ENCODE peak calls at places on chromosomes 13 and 19, in six cellular contexts. A is fibroblast of lung, Q is cardiac muscle cell, E is left ventricle myocardium inferior, L is astrocyte of the spinal cord, W is RWPE1. B is an unnamed sample.

GRCh38 chr19:28292822-28293500 is 920.0 kb downstream of the UQCRFS1 start:
- DNase-seq in A (no peak), Q (no peak), E (no peak), L (no peak), W (no peak), B (peak; percentile 17)

GRCh38 chr13:25630327-25630726 is 258.6 kb downstream of the ATP8A2 start:
- DNase-seq in A (no peak), Q (no peak), E (no peak), L (no peak), W (no peak), B (no peak)

GRCh38 chr19:47430041-47430802 is 10.9 kb upstream of the MEIS3 start:
- DNase-seq in A (peak; percentile 36), Q (peak; percentile 71), E (no peak), L (peak; percentile 38), W (no peak), B (no peak)

GRCh38 chr19:38392707-38393308 is 4.3 kb downstream of the SPRED3 start:
- DNase-seq in A (no peak), Q (peak; percentile 36), E (no peak), L (peak; percentile 36), W (no peak), B (no peak)

GRCh38 chr19:18364826-18365528 is 21.0 kb upstream of the GDF15 start:
- DNase-seq in A (peak; percentile 100), Q (peak; percentile 100), E (peak; percentile 42), L (peak; percentile 99), W (peak; percentile 90), B (peak; percentile 15)

GRCh38 chr19:53812335-53812734 is 11.8 kb downstream of the NLRP12 start:
- DNase-seq in A (no peak), Q (no peak), E (no peak), L (no peak), W (no peak), B (no peak)

GRCh38 chr19:5036733-5037681 is 68.1 kb downstream of the KDM4B start:
- DNase-seq in A (peak; percentile 47), Q (peak; percentile 62), E (peak; percentile 52), L (peak; percentile 66), W (no peak), B (no peak)

GRCh38 chr19:34430738-34431625 is 2.8 kb downstream of the UBA2 start:
- DNase-seq in A (peak; percentile 61), Q (peak; percentile 68), E (no peak), L (peak; percentile 53), W (peak; percentile 66), B (peak; percentile 26)

GRCh38 chr13:51644649-51645048 is 60.4 kb downstream of the WDFY2 start:
- DNase-seq in A (peak; percentile 40), Q (peak; percentile 62), E (no peak), L (peak; percentile 68), W (peak; percentile 15), B (no peak)

GRCh38 chr13:20779405-20779804 is 5.6 kb upstream of the EEF1AKMT1 start:
- DNase-seq in A (no peak), Q (no peak), E (no peak), L (no peak), W (no peak), B (no peak)

GRCh38 chr13:67226686-67227085 is 3.5 kb downstream of the PCDH9 start:
- DNase-seq in A (no peak), Q (no peak), E (no peak), L (no peak), W (no peak), B (no peak)

GRCh38 chr13:67223024-67223423 is 7.1 kb downstream of the PCDH9 start:
- DNase-seq in A (peak; percentile 66), Q (peak; percentile 36), E (no peak), L (peak; percentile 65), W (no peak), B (no peak)

GRCh38 chr13:67223742-67224141 is 6.4 kb downstream of the PCDH9 start:
- DNase-seq in A (peak; percentile 66), Q (no peak), E (no peak), L (no peak), W (no peak), B (no peak)

GRCh38 chr13:67225252-67226159 is 4.6 kb downstream of the PCDH9 start:
- DNase-seq in A (no peak), Q (no peak), E (no peak), L (no peak), W (no peak), B (no peak)

GRCh38 chr13:67224148-67224846 is 5.8 kb downstream of the PCDH9 start:
- DNase-seq in A (peak; percentile 90), Q (peak; percentile 89), E (peak; percentile 73), L (peak; percentile 89), W (peak; percentile 62), B (peak; percentile 64)
- TF ChIP-seq CTCF in A (peak; percentile 64), Q (peak; percentile 61), E (peak; percentile 81), L (peak; percentile 59), W (peak; percentile 80), B (peak; percentile 38)

GRCh38 chr19:8858260-8858659 is 26.1 kb downstream of the MBD3L1 start:
- DNase-seq in A (no peak), Q (no peak), E (no peak), L (no peak), W (no peak), B (no peak)
- TF ChIP-seq CTCF in A (no peak), Q (no peak), E (no peak), L (no peak), W (no peak), B (no peak)

GRCh38 chr19:30665449-30665848 is 293.3 kb downstream of the ZNF536 start:
- DNase-seq in A (no peak), Q (no peak), E (no peak), L (no peak), W (no peak), B (no peak)

GRCh38 chr19:30666301-30666803 is 294.2 kb downstream of the ZNF536 start:
- DNase-seq in A (peak; percentile 28), Q (peak; percentile 36), E (no peak), L (peak; percentile 14), W (peak; percentile 42), B (peak; percentile 76)

GRCh38 chr19:30667227-30667626 is 295.0 kb downstream of the ZNF536 start:
- DNase-seq in A (no peak), Q (no peak), E (no peak), L (no peak), W (no peak), B (no peak)

GRCh38 chr19:30662211-30662861 is 290.2 kb downstream of the ZNF536 start:
- DNase-seq in A (no peak), Q (no peak), E (no peak), L (no peak), W (no peak), B (no peak)

DNA sequence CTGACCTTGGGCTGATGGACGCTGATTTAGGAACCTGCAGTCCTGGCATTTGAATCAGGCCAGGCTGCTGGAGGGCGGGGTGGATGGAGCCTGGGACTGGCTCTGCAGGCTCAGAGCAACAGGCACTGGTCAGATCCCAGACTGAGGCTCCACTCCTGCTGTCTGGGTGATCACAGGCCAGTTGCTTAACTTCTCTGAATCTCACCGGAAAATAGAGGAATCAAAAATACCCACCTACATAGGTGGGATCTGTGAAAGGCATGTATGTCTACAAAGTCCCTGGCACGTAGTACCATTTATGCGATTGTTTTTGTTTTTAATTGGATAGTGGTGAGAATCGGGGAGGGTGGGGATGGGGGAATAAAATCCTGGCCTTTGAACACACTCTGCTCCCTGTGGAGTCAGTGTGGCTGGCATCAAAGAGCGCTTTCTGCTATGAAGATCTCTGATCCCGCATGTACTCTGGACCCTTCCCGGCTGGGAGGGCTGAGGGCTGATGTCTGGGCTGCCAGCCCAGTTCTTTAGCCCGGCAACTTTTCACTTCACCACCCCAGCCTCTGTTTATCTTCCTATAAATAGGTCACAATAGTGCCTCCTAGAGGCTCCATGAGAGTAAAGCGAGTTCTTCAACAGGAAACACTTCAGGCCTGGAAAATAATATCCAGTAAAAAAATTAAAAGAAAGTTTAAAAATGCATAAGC is 292.3 kb downstream of the ZNF536 start:
- DNase-seq in A (peak; percentile 24), Q (peak; percentile 8), E (peak; percentile 63), L (no peak), W (no peak), B (no peak)
- TF ChIP-seq CTCF in A (peak; percentile 21), Q (peak; percentile 37), E (peak; percentile 36), L (peak; percentile 30), W (no peak), B (peak; percentile 56)

GRCh38 chr13:27339299-27339698 is 68.7 kb downstream of the RASL11A start:
- DNase-seq in A (peak; percentile 61), Q (peak; percentile 72), E (no peak), L (peak; percentile 44), W (peak; percentile 41), B (peak; percentile 57)
- TF ChIP-seq CTCF in A (peak; percentile 64), Q (peak; percentile 76), E (peak; percentile 58), L (peak; percentile 79), W (peak; percentile 33), B (peak; percentile 37)

DNA sequence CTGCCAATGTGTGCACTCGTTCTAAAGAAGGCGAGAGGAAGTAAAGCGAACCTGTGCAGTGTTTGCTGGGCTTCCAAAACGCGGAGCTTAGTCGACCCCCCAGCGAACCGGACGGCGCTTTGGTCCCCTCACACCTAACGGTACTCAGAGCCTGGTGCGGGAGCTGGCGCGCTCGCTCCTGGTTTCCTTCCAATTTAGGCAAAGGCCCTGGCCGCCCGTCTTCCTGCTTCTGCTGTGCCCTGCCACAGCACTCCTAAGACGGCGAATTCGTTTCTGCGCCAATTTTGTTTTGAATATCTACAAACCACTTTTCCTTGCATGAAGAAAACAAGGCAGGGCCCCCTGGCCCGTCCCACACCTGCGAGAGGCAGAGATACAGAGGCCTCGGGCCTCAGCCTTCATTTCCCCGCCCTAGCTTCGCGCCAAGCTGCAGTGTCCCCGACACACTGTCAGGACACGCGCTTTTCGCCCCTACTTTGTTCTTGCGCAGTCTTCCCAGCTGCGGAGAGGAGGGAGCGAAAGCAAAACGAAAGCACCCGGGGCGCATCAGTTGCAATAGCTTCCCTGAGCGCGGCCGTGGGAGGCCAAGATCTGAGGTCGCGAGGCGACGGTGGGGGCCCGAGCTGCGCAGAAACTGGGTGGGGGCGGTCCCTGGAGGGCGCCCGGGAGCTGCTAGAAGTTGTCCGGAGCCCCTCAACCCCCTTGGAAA is 111.9 kb downstream of the KCNRG start:
- DNase-seq in A (peak; percentile 69), Q (peak; percentile 76), E (peak; percentile 58), L (peak; percentile 56), W (no peak), B (peak; percentile 32)
- TF ChIP-seq CTCF in A (no peak), Q (no peak), E (no peak), L (no peak), W (no peak), B (no peak)

DNA sequence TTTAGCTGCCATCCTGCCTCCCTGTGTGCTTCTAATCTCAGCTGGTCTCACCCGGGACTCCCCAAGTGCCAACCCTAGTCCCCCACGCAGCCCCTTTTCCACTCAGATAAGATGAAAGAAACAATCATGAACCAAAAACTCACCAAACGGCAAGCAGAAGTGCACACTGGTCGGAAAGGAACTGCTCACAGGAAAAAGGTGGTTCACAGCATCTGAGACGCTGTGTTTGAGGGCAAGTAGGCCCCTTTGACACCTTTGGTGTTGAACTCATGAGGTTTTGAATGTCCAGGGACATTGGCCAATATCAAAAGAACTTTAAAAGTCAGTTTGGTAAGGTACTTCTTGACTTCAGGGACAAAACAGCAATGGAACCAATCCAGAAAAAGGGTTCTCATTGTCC is 20.4 kb upstream of the ACOD1 start:
- DNase-seq in A (no peak), Q (no peak), E (no peak), L (no peak), W (no peak), B (no peak)
- TF ChIP-seq CTCF in A (no peak), Q (no peak), E (no peak), L (no peak), W (no peak), B (no peak)